ENCODE peak calls at places on chromosomes 3 and 15, in seven cellular contexts. D is psoas muscle, I is AG09309, A is sigmoid colon, B is breast epithelium, X is HepG2, T is tibial nerve. N is an unnamed sample.

GRCh38 chr3:160450846-160451245 is 1.3 kb upstream of the TRIM59 start:
- DNase-seq in B (no peak), T (no peak), X (no peak), D (no peak), I (peak), A (no peak), N (no peak)

GRCh38 chr15:25734680-25735355 is 128.3 kb downstream of the ATP10A start:
- DNase-seq in A (peak), I (no peak), T (no peak), B (no peak), D (no peak), X (no peak), N (no peak)

GRCh38 chr3:177932346-177932745 is 603.9 kb upstream of the KCNMB2 start:
- DNase-seq in D (no peak), T (no peak), A (no peak), B (no peak), X (no peak), I (no peak), N (no peak)

GRCh38 chr3:43753743-43754142 is 63.0 kb downstream of the ABHD5 start:
- DNase-seq in D (no peak), T (no peak), X (no peak), B (no peak), I (no peak), A (no peak), N (no peak)

GRCh38 chr3:115785782-115786181 is 162.5 kb downstream of the GAP43 start:
- DNase-seq in A (no peak), X (no peak), D (no peak), B (no peak), I (no peak), T (no peak), N (no peak)

GRCh38 chr15:68337826-68338225 is 60.3 kb downstream of the FEM1B start:
- DNase-seq in A (no peak), B (no peak), I (no peak), D (no peak), X (no peak), T (no peak), N (no peak)

GRCh38 chr15:70505411-70505919 is 257.9 kb downstream of the UACA start:
- DNase-seq in T (no peak), I (peak), A (no peak), X (peak), B (no peak), D (no peak), N (peak)

GRCh38 chr3:13011369-13012227 is 61.6 kb downstream of the IQSEC1 start:
- DNase-seq in A (peak), B (no peak), T (no peak), I (no peak), X (peak), D (peak), N (peak)

GRCh38 chr3:148389916-148390315 is 307.8 kb upstream of the AGTR1 start:
- DNase-seq in X (no peak), A (no peak), D (no peak), I (no peak), B (no peak), T (no peak), N (no peak)

GRCh38 chr3:31041161-31041978 is 146.9 kb upstream of the GADL1 start:
- DNase-seq in D (no peak), T (no peak), A (no peak), X (peak), B (no peak), I (peak), N (no peak)

GRCh38 chr3:45084820-45085816 is 59.0 kb downstream of the CLEC3B start:
- DNase-seq in T (no peak), I (peak), D (no peak), X (peak), B (no peak), A (no peak), N (no peak)

GRCh38 chr15:34239151-34239761 is 14.4 kb downstream of the EMC4 start:
- DNase-seq in D (no peak), T (no peak), B (no peak), A (no peak), X (peak), I (peak), N (peak)

GRCh38 chr3:174439621-174440349 is 419.3 kb upstream of the NAALADL2 start:
- DNase-seq in A (peak), T (no peak), X (peak), B (no peak), D (no peak), I (peak), N (no peak)

GRCh38 chr15:31563421-31563820 is 236.8 kb downstream of the KLF13 start:
- DNase-seq in B (no peak), T (no peak), A (no peak), X (no peak), D (no peak), I (no peak), N (no peak)

GRCh38 chr3:122679467-122680291 is 960 bp upstream of the PARP14 start:
- DNase-seq in A (peak), D (peak), X (no peak), T (no peak), I (no peak), B (no peak), N (peak)

GRCh38 chr3:157782236-157782635 is 279.0 kb upstream of the VEPH1 start:
- DNase-seq in X (no peak), B (no peak), I (no peak), T (no peak), A (no peak), D (no peak), N (no peak)

GRCh38 chr15:52281085-52282035 is 14.2 kb downstream of the MYO5C start:
- DNase-seq in X (peak), D (no peak), T (no peak), I (no peak), A (no peak), B (peak), N (no peak)

GRCh38 chr15:58458076-58458475 is 26.3 kb downstream of the LIPC start:
- DNase-seq in X (peak), T (no peak), I (no peak), B (no peak), D (no peak), A (no peak), N (peak)

GRCh38 chr3:122101646-122102045 is 46.5 kb downstream of the CD86 start:
- DNase-seq in T (no peak), X (peak), A (no peak), B (no peak), I (peak), D (no peak), N (peak)

GRCh38 chr15:67164401-67164791 is 90.1 kb downstream of the AAGAB start:
- DNase-seq in A (no peak), B (no peak), X (no peak), T (no peak), I (no peak), D (no peak), N (no peak)

GRCh38 chr15:67165653-67166260 is 88.7 kb downstream of the AAGAB start:
- DNase-seq in D (no peak), B (no peak), A (peak), I (no peak), T (no peak), X (no peak), N (no peak)

GRCh38 chr15:67166280-67167009 is 88.0 kb downstream of the AAGAB start:
- DNase-seq in D (no peak), X (no peak), A (peak), T (no peak), I (no peak), B (no peak), N (no peak)

GRCh38 chr15:67163180-67163579 is 91.3 kb downstream of the AAGAB start:
- DNase-seq in A (peak), I (no peak), T (no peak), B (no peak), X (no peak), D (no peak), N (no peak)

GRCh38 chr15:67164811-67165652 is 89.4 kb downstream of the AAGAB start:
- DNase-seq in I (no peak), B (no peak), A (peak), X (no peak), T (no peak), D (peak), N (no peak)
- H3K4me3 ChIP-seq in I (no peak), B (no peak), A (no peak), X (no peak), T (no peak), D (no peak), N (no peak)

GRCh38 chr3:89955141-89955540 is 847.7 kb downstream of the EPHA3 start:
- DNase-seq in D (no peak), I (no peak), B (no peak), T (no peak), A (no peak), X (no peak), N (no peak)
- TF ChIP-seq CTCF in D (no peak), I (no peak), B (no peak), T (no peak), A (no peak), X (no peak), N (no peak)

DNA sequence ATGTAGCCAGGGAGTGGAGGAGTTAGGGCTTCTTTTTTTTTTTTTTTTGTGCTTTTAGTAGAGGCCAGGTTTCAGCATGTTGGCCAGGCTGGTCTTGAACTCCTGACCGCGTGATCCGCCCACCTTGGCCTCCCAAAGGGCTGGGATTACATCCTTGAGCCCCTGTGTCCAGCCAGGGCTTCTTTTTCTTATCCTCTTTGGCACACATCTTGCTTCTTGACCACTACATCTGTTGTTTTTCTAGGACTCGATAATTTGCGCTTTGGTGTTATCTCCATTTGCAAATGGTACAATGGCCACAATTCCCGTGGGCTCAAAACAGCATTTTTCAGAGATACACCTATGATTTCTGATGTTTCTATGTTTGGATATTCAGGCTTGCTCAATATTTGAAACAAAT is 4.2 kb downstream of the SKIL start:
- DNase-seq in I (no peak), X (no peak), T (no peak), A (no peak), D (no peak), B (no peak), N (no peak)
- H3K4me3 ChIP-seq in I (no peak), X (no peak), T (no peak), A (no peak), D (peak), B (no peak), N (no peak)

GRCh38 chr3:67087788-67088187 is 89.7 kb downstream of the KBTBD8 start:
- DNase-seq in A (no peak), T (no peak), D (no peak), X (no peak), I (no peak), B (no peak), N (no peak)
- TF ChIP-seq CTCF in A (no peak), T (no peak), D (no peak), X (no peak), I (no peak), B (no peak), N (no peak)

GRCh38 chr15:42155546-42156265 is 730 bp downstream of the PLA2G4F start:
- DNase-seq in X (no peak), T (no peak), A (no peak), D (no peak), B (peak), I (no peak), N (no peak)
- H3K4me3 ChIP-seq in X (peak), T (peak), A (no peak), D (peak), B (no peak), I (no peak), N (no peak)

DNA sequence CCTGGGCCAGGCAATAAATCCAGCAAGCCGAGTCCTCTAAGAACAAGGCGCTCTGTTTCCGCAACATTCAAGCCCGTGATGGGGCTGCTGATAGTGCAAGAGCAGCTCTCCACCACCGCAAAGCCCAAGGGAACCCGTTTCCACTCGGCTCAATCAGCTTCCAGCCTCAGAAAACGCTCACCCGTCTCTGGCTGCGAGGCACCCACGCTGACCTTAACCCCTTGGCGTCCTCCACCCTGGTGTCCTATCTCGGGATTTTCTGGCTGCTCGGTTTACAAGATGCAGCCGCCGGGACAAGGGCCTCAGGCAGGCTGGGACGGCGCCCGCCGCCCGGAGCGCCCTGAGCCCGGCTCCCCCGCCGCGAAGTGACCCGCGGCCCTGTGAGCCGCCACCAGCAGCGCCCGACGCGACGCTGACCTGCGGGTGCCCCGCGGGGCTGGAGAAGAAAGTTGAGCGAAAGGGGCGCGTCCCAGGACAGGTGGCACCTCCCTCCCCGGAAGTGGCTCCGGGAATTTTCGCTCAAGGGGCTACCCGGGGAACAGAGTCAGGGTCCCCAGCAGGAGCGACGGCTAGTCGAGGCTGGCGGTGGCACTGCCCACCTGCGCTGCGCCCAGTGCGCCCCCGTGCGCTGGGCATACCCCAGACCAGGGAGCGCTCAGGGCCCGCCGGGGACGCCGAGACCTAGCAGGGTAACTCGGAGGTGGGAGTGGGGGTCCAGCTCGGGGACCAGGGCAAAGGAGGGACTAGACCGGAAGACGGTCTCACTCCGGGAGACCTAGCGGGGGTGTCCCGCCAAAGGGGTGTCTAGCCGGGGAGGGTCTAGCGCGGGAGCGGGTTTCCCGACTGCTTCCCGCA is 18.1 kb downstream of the SPATA12 start:
- DNase-seq in D (peak), B (peak), T (peak), A (peak), I (peak), X (peak), N (peak)
- TF ChIP-seq CTCF in D (no peak), B (no peak), T (no peak), A (no peak), I (no peak), X (peak), N (no peak)

DNA sequence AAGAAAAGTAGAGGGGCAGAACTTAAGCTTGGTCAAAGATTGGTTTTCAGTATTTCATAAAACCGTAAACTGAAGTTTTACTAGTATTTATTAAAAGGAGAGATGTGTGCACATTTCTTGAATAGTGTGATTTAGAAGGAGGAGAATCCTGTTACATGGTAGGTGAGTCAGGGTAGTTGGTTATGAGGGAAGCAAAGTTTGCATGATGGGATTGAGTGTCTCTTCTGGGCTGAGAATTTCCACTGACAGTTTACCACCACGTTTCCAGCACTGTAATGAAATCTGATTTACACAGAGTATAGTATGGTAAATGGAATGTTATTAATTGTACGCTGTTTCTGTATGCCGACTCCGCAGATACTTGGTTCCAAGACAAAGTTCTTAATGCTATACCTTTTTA is 1.6 kb downstream of the NECTIN3 start:
- DNase-seq in B (no peak), I (no peak), A (no peak), D (no peak), T (no peak), X (no peak), N (no peak)
- H3K4me3 ChIP-seq in B (peak), I (peak), A (peak), D (peak), T (peak), X (peak), N (no peak)

GRCh38 chr3:125075738-125076137 is 19.9 kb upstream of the HEG1 start:
- DNase-seq in T (no peak), X (no peak), A (no peak), D (no peak), I (no peak), B (no peak), N (no peak)
- TF ChIP-seq CTCF in T (no peak), X (no peak), A (no peak), D (no peak), I (no peak), B (no peak), N (no peak)

GRCh38 chr3:28859897-28860296 is 421.0 kb upstream of the RBMS3 start:
- DNase-seq in B (no peak), A (no peak), X (no peak), I (no peak), D (no peak), T (no peak), N (no peak)
- H3K4me3 ChIP-seq in B (no peak), A (no peak), X (no peak), I (no peak), D (no peak), T (no peak), N (no peak)

N was measured in GM12865.